ENCODE peak calls at places on chromosome 9, in nine cellular contexts. One of them, this sample, is unnamed.

GRCh38 chr9:101311759-101312420 is 72.9 kb downstream of the BAAT start:
- DNase-seq in naive thymus-derived CD4-positive, alpha-beta T cell: peak; percentile 54
- DNase-seq in fibroblast of lung: peak; percentile 88
- DNase-seq in PC-3: peak; percentile 78
- DNase-seq in IMR-90: peak; percentile 84
- DNase-seq in endothelial cell of umbilical vein: peak; percentile 76
- DNase-seq in sigmoid colon: no peak
- DNase-seq in tibial artery: no peak
- DNase-seq in CD8-positive, alpha-beta memory T cell: no peak
- DNase-seq in this sample: no peak

GRCh38 chr9:22446589-22446949 is at the start of gene DMRTA1:
- DNase-seq in naive thymus-derived CD4-positive, alpha-beta T cell: no peak
- DNase-seq in fibroblast of lung: peak; percentile 34
- DNase-seq in PC-3: peak; percentile 82
- DNase-seq in IMR-90: peak; percentile 25
- DNase-seq in endothelial cell of umbilical vein: peak; percentile 80
- DNase-seq in sigmoid colon: peak; percentile 91
- DNase-seq in tibial artery: peak; percentile 77
- DNase-seq in CD8-positive, alpha-beta memory T cell: no peak
- DNase-seq in this sample: peak; percentile 93

GRCh38 chr9:96519726-96520125 is 69.8 kb downstream of the HABP4 start:
- DNase-seq in naive thymus-derived CD4-positive, alpha-beta T cell: no peak
- DNase-seq in fibroblast of lung: no peak
- DNase-seq in PC-3: no peak
- DNase-seq in IMR-90: no peak
- DNase-seq in endothelial cell of umbilical vein: no peak
- DNase-seq in sigmoid colon: no peak
- DNase-seq in tibial artery: no peak
- DNase-seq in CD8-positive, alpha-beta memory T cell: no peak
- DNase-seq in this sample: no peak

GRCh38 chr9:112887377-112887776 is 3.3 kb downstream of the SLC46A2 start:
- DNase-seq in naive thymus-derived CD4-positive, alpha-beta T cell: no peak
- DNase-seq in fibroblast of lung: no peak
- DNase-seq in PC-3: no peak
- DNase-seq in IMR-90: no peak
- DNase-seq in endothelial cell of umbilical vein: no peak
- DNase-seq in sigmoid colon: no peak
- DNase-seq in tibial artery: no peak
- DNase-seq in CD8-positive, alpha-beta memory T cell: no peak
- DNase-seq in this sample: peak; percentile 65

GRCh38 chr9:133763272-133764183 is 25.4 kb upstream of the SARDH start:
- DNase-seq in naive thymus-derived CD4-positive, alpha-beta T cell: no peak
- DNase-seq in fibroblast of lung: no peak
- DNase-seq in PC-3: no peak
- DNase-seq in IMR-90: peak; percentile 66
- DNase-seq in endothelial cell of umbilical vein: peak; percentile 23
- DNase-seq in sigmoid colon: peak; percentile 59
- DNase-seq in tibial artery: no peak
- DNase-seq in CD8-positive, alpha-beta memory T cell: no peak
- DNase-seq in this sample: no peak

GRCh38 chr9:116644099-116644688 is 42.9 kb upstream of the TRIM32 start:
- DNase-seq in naive thymus-derived CD4-positive, alpha-beta T cell: no peak
- DNase-seq in fibroblast of lung: peak; percentile 59
- DNase-seq in PC-3: no peak
- DNase-seq in IMR-90: peak; percentile 75
- DNase-seq in endothelial cell of umbilical vein: no peak
- DNase-seq in sigmoid colon: no peak
- DNase-seq in tibial artery: no peak
- DNase-seq in CD8-positive, alpha-beta memory T cell: no peak
- DNase-seq in this sample: no peak

GRCh38 chr9:117411547-117411946 is 3.3 kb downstream of the ASTN2 start:
- DNase-seq in naive thymus-derived CD4-positive, alpha-beta T cell: no peak
- DNase-seq in fibroblast of lung: no peak
- DNase-seq in PC-3: peak; percentile 32
- DNase-seq in IMR-90: peak; percentile 6
- DNase-seq in endothelial cell of umbilical vein: no peak
- DNase-seq in sigmoid colon: no peak
- DNase-seq in tibial artery: no peak
- DNase-seq in CD8-positive, alpha-beta memory T cell: no peak
- DNase-seq in this sample: no peak

GRCh38 chr9:79256691-79257213 is 315.0 kb upstream of the TLE4 start:
- DNase-seq in naive thymus-derived CD4-positive, alpha-beta T cell: no peak
- DNase-seq in fibroblast of lung: peak; percentile 32
- DNase-seq in PC-3: peak; percentile 64
- DNase-seq in IMR-90: peak; percentile 43
- DNase-seq in endothelial cell of umbilical vein: no peak
- DNase-seq in sigmoid colon: no peak
- DNase-seq in tibial artery: no peak
- DNase-seq in CD8-positive, alpha-beta memory T cell: no peak
- DNase-seq in this sample: no peak

GRCh38 chr9:19117039-19117716 is 10.1 kb downstream of the PLIN2 start:
- DNase-seq in naive thymus-derived CD4-positive, alpha-beta T cell: no peak
- DNase-seq in fibroblast of lung: no peak
- DNase-seq in PC-3: no peak
- DNase-seq in IMR-90: no peak
- DNase-seq in endothelial cell of umbilical vein: no peak
- DNase-seq in sigmoid colon: no peak
- DNase-seq in tibial artery: no peak
- DNase-seq in CD8-positive, alpha-beta memory T cell: no peak
- DNase-seq in this sample: no peak
- H3K4me1 ChIP-seq in naive thymus-derived CD4-positive, alpha-beta T cell: no peaks in the 10 kb centered on the region
- H3K4me1 ChIP-seq in fibroblast of lung: peaks cover 3% of the 10 kb centered on the region
- H3K4me1 ChIP-seq in PC-3: peaks cover 33% of the 10 kb centered on the region
- H3K4me1 ChIP-seq in IMR-90: peaks cover 8% of the 10 kb centered on the region
- H3K4me1 ChIP-seq in endothelial cell of umbilical vein: peaks cover 30% of the 10 kb centered on the region
- H3K4me1 ChIP-seq in sigmoid colon: no peaks in the 10 kb centered on the region
- H3K4me1 ChIP-seq in tibial artery: no peaks in the 10 kb centered on the region
- H3K4me1 ChIP-seq in CD8-positive, alpha-beta memory T cell: no peaks in the 10 kb centered on the region
- H3K4me1 ChIP-seq in this sample: no peaks in the 10 kb centered on the region

DNA sequence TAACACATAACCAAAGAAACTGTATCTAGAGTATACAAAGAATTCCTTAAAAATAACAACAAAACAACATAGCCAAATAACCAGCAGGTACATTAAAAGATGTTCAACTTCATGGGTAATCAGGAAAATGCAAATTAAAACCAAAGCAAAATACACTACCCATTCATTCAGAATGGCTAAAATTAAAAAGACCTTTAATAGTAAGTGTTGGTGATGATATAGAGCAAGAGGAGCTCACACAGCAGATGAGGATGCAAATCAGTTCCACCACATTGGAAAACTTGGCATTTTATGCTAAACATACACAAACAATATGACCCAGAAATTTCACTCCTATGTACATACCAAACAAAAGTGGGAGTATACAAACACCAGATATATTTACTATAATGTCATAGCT is 97.8 kb downstream of the DENND1A start:
- DNase-seq in naive thymus-derived CD4-positive, alpha-beta T cell: no peak
- DNase-seq in fibroblast of lung: no peak
- DNase-seq in PC-3: no peak
- DNase-seq in IMR-90: no peak
- DNase-seq in endothelial cell of umbilical vein: no peak
- DNase-seq in sigmoid colon: no peak
- DNase-seq in tibial artery: no peak
- DNase-seq in CD8-positive, alpha-beta memory T cell: no peak
- DNase-seq in this sample: no peak
- H3K9me3 ChIP-seq in naive thymus-derived CD4-positive, alpha-beta T cell: peaks cover 24% of the 10 kb centered on the region
- H3K9me3 ChIP-seq in fibroblast of lung: no peaks in the 10 kb centered on the region
- H3K9me3 ChIP-seq in PC-3: peaks cover 14% of the 10 kb centered on the region
- H3K9me3 ChIP-seq in IMR-90: peaks cover 5% of the 10 kb centered on the region
- H3K9me3 ChIP-seq in endothelial cell of umbilical vein: no peaks in the 10 kb centered on the region
- H3K9me3 ChIP-seq in sigmoid colon: peaks cover 7% of the 10 kb centered on the region
- H3K9me3 ChIP-seq in tibial artery: peaks cover 4% of the 10 kb centered on the region
- H3K9me3 ChIP-seq in CD8-positive, alpha-beta memory T cell: peaks cover 9% of the 10 kb centered on the region
- H3K9me3 ChIP-seq in this sample: no peaks in the 10 kb centered on the region

GRCh38 chr9:77910216-77910615 is 121.4 kb downstream of the GNAQ start:
- DNase-seq in naive thymus-derived CD4-positive, alpha-beta T cell: no peak
- DNase-seq in fibroblast of lung: no peak
- DNase-seq in PC-3: no peak
- DNase-seq in IMR-90: no peak
- DNase-seq in endothelial cell of umbilical vein: peak; percentile 88
- DNase-seq in sigmoid colon: no peak
- DNase-seq in tibial artery: no peak
- DNase-seq in CD8-positive, alpha-beta memory T cell: no peak
- DNase-seq in this sample: no peak
- H3K4me1 ChIP-seq in naive thymus-derived CD4-positive, alpha-beta T cell: peaks cover 6% of the 10 kb centered on the region
- H3K4me1 ChIP-seq in fibroblast of lung: peaks cover 3% of the 10 kb centered on the region
- H3K4me1 ChIP-seq in PC-3: peaks cover 13% of the 10 kb centered on the region
- H3K4me1 ChIP-seq in IMR-90: peaks cover 5% of the 10 kb centered on the region
- H3K4me1 ChIP-seq in endothelial cell of umbilical vein: peaks cover 44% of the 10 kb centered on the region
- H3K4me1 ChIP-seq in sigmoid colon: no peaks in the 10 kb centered on the region
- H3K4me1 ChIP-seq in tibial artery: no peaks in the 10 kb centered on the region
- H3K4me1 ChIP-seq in CD8-positive, alpha-beta memory T cell: peaks cover 31% of the 10 kb centered on the region
- H3K4me1 ChIP-seq in this sample: peaks cover 6% of the 10 kb centered on the region

DNA sequence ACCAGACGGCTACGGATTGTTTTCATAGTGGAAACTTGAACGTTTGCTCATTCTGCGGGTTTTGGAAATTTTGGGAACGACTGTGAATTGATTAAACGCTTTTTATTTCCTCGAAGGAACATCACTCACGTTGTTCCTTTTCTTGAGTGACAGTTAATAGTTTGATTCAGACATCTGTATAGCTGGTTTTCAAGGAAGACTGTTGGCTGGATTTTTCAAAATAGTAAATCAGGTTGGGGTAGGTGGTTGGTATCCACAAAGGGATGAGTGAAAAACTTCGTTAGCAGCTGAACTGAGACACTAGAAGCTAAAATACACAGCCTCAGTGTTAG is 1.1 kb downstream of the TGFBR1 start:
- DNase-seq in naive thymus-derived CD4-positive, alpha-beta T cell: no peak
- DNase-seq in fibroblast of lung: no peak
- DNase-seq in PC-3: peak; percentile 10
- DNase-seq in IMR-90: no peak
- DNase-seq in endothelial cell of umbilical vein: no peak
- DNase-seq in sigmoid colon: no peak
- DNase-seq in tibial artery: no peak
- DNase-seq in CD8-positive, alpha-beta memory T cell: no peak
- DNase-seq in this sample: no peak
- H3K9me3 ChIP-seq in naive thymus-derived CD4-positive, alpha-beta T cell: no peaks in the 10 kb centered on the region
- H3K9me3 ChIP-seq in fibroblast of lung: no peaks in the 10 kb centered on the region
- H3K9me3 ChIP-seq in PC-3: no peaks in the 10 kb centered on the region
- H3K9me3 ChIP-seq in IMR-90: no peaks in the 10 kb centered on the region
- H3K9me3 ChIP-seq in endothelial cell of umbilical vein: no peaks in the 10 kb centered on the region
- H3K9me3 ChIP-seq in sigmoid colon: no peaks in the 10 kb centered on the region
- H3K9me3 ChIP-seq in tibial artery: no peaks in the 10 kb centered on the region
- H3K9me3 ChIP-seq in CD8-positive, alpha-beta memory T cell: no peaks in the 10 kb centered on the region
- H3K9me3 ChIP-seq in this sample: no peaks in the 10 kb centered on the region

GRCh38 chr9:37988041-37988440 is 81.0 kb downstream of the SHB start:
- DNase-seq in naive thymus-derived CD4-positive, alpha-beta T cell: no peak
- DNase-seq in fibroblast of lung: no peak
- DNase-seq in PC-3: no peak
- DNase-seq in IMR-90: no peak
- DNase-seq in endothelial cell of umbilical vein: no peak
- DNase-seq in sigmoid colon: no peak
- DNase-seq in tibial artery: no peak
- DNase-seq in CD8-positive, alpha-beta memory T cell: no peak
- DNase-seq in this sample: no peak
- H3K4me1 ChIP-seq in naive thymus-derived CD4-positive, alpha-beta T cell: no peaks in the 10 kb centered on the region
- H3K4me1 ChIP-seq in fibroblast of lung: peaks cover 8% of the 10 kb centered on the region
- H3K4me1 ChIP-seq in PC-3: peaks cover 8% of the 10 kb centered on the region
- H3K4me1 ChIP-seq in IMR-90: peaks cover 22% of the 10 kb centered on the region
- H3K4me1 ChIP-seq in endothelial cell of umbilical vein: peaks cover 8% of the 10 kb centered on the region
- H3K4me1 ChIP-seq in sigmoid colon: no peaks in the 10 kb centered on the region
- H3K4me1 ChIP-seq in tibial artery: no peaks in the 10 kb centered on the region
- H3K4me1 ChIP-seq in CD8-positive, alpha-beta memory T cell: no peaks in the 10 kb centered on the region
- H3K4me1 ChIP-seq in this sample: no peaks in the 10 kb centered on the region